ENCODE peak calls at places on chromosomes 7 and 10, in ten cellular contexts. I is tibial artery, L is bronchial epithelial cell, W is HCT116, G is fibroblast of lung, H is gastrocnemius medialis, K is brain microvascular endothelial cell, P is GM23248, E is GM06990, X is kidney. R is an unnamed sample.

GRCh38 chr10:75229961-75230360 is 5.8 kb downstream of the COMTD1 start:
- DNase-seq in G (peak; percentile 53), E (no peak), W (no peak), P (peak; percentile 69), L (no peak), I (no peak), X (no peak), H (no peak), K (peak; percentile 48), R (no peak)

GRCh38 chr10:119360181-119360921 is 153.0 kb downstream of the GRK5 start:
- DNase-seq in K (no peak), P (peak; percentile 32), E (peak; percentile 31), I (no peak), H (no peak), W (no peak), L (no peak), G (no peak), X (peak; percentile 56), R (no peak)

GRCh38 chr10:101897633-101898032 is 54.0 kb upstream of the KCNIP2 start:
- DNase-seq in L (peak; percentile 33), P (peak; percentile 30), W (no peak), G (peak; percentile 50), E (no peak), K (peak; percentile 15), H (no peak), X (no peak), I (no peak), R (no peak)

GRCh38 chr10:4058514-4059029 is 273.6 kb upstream of the KLF6 start:
- DNase-seq in W (no peak), I (no peak), X (no peak), K (no peak), G (no peak), H (no peak), E (no peak), L (no peak), P (no peak), R (no peak)

GRCh38 chr7:109179601-109180000 is 609.9 kb downstream of the DNAJB9 start:
- DNase-seq in P (no peak), I (no peak), H (no peak), X (no peak), L (peak; percentile 52), G (no peak), K (no peak), W (no peak), E (no peak), R (no peak)

GRCh38 chr10:28661035-28661434 is 16.3 kb upstream of the BAMBI start:
- DNase-seq in P (peak; percentile 91), I (no peak), H (no peak), K (peak; percentile 88), E (no peak), W (no peak), G (peak; percentile 86), L (peak; percentile 68), X (no peak), R (no peak)

GRCh38 chr7:77747178-77747577 is 50.9 kb downstream of the RSBN1L start:
- DNase-seq in P (no peak), H (no peak), I (no peak), G (no peak), K (no peak), W (no peak), X (no peak), E (no peak), L (no peak), R (no peak)

GRCh38 chr10:20002657-20003056 is 186.4 kb downstream of the PLXDC2 start:
- DNase-seq in P (no peak), I (no peak), K (no peak), W (no peak), E (no peak), H (no peak), L (no peak), G (no peak), X (no peak), R (no peak)

GRCh38 chr10:133526957-133527588 is at the start of gene CYP2E1:
- DNase-seq in P (no peak), X (no peak), H (no peak), W (no peak), G (no peak), L (no peak), I (no peak), K (no peak), E (no peak), R (no peak)

GRCh38 chr7:86776136-86776535 is 132.4 kb downstream of the GRM3 start:
- DNase-seq in X (no peak), P (no peak), E (no peak), W (no peak), I (no peak), H (no peak), L (no peak), G (no peak), K (no peak), R (no peak)

GRCh38 chr7:56175086-56175760 is 59.0 kb upstream of the NUPR2 start:
- DNase-seq in G (no peak), H (peak; percentile 17), P (peak; percentile 13), X (peak; percentile 72), E (peak; percentile 1), W (no peak), L (no peak), K (no peak), I (peak; percentile 77), R (no peak)

GRCh38 chr10:49595003-49595712 is 15.0 kb upstream of the SLC18A3 start:
- DNase-seq in W (no peak), L (no peak), G (no peak), H (no peak), X (no peak), K (no peak), P (no peak), I (no peak), E (no peak), R (no peak)

GRCh38 chr10:49596493-49596809 is 13.7 kb upstream of the SLC18A3 start:
- DNase-seq in H (no peak), I (peak; percentile 24), L (no peak), X (no peak), W (no peak), E (no peak), P (no peak), G (no peak), K (no peak), R (no peak)

GRCh38 chr10:49594594-49594993 is 15.5 kb upstream of the SLC18A3 start:
- DNase-seq in K (peak; percentile 68), G (peak; percentile 67), W (peak; percentile 37), E (no peak), I (no peak), X (no peak), P (peak; percentile 86), H (no peak), L (peak; percentile 50), R (no peak)

GRCh38 chr10:49596836-49597235 is 13.3 kb upstream of the SLC18A3 start:
- DNase-seq in H (no peak), L (no peak), W (no peak), P (no peak), G (no peak), I (peak; percentile 35), E (no peak), K (no peak), X (no peak), R (no peak)

DNA sequence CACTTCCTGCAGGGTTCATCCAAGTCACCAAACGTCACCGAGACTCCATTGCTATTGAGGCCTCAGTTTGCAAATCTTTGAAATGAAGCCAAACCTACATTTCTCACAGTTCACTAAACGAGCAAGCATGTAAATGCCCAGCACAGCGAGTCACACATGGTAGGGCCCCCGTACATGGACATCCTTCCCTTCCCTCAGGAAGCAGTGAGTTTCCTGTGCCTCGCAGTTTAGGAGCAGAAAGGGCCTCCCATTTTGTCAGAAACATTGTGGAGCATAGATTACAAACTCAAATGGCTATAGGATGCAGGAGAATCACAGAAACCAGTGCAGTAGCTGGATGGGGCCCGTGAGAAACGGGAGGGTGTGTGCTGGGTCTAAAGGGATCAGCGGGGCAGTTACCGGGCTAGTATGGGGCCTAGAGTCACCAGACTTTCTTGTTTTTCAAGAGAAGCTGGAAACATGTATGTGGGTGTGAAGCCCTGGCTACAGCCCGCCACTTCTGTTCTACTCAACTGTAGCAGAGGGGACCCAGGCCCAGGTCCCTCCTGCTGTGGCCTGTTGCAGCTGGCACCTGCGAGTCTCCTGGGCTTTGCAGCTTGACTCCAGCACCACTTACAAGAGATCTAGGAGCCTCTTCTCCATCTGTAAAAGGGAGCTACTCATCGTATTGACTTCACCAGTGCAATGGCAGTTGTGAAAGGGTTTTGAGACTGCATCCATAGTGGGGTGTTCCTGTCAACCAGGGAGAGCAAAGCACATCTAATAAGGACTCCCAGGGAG is 14.2 kb upstream of the SLC18A3 start:
- DNase-seq in P (peak; percentile 38), H (no peak), W (no peak), X (no peak), L (no peak), I (no peak), G (no peak), K (no peak), E (no peak), R (peak; percentile 45)
- H3K36me3 ChIP-seq in P (no peaks in the 10 kb centered on the region), H (no peaks in the 10 kb centered on the region), W (no peaks in the 10 kb centered on the region), X (no peaks in the 10 kb centered on the region), L (no peaks in the 10 kb centered on the region), I (no peaks in the 10 kb centered on the region), G (no peaks in the 10 kb centered on the region), K (no peaks in the 10 kb centered on the region), E (no peaks in the 10 kb centered on the region), R (no peaks in the 10 kb centered on the region)

GRCh38 chr10:59903871-59904270 is 2.5 kb downstream of the CCDC6 start:
- DNase-seq in H (no peak), E (no peak), L (no peak), W (no peak), K (no peak), P (peak; percentile 75), G (peak; percentile 39), X (no peak), I (no peak), R (no peak)
- H3K36me3 ChIP-seq in H (no peaks in the 10 kb centered on the region), E (no peaks in the 10 kb centered on the region), L (no peaks in the 10 kb centered on the region), W (no peaks in the 10 kb centered on the region), K (no peaks in the 10 kb centered on the region), P (no peaks in the 10 kb centered on the region), G (peaks cover 2% of the 10 kb centered on the region), X (no peaks in the 10 kb centered on the region), I (no peaks in the 10 kb centered on the region), R (no peaks in the 10 kb centered on the region)

DNA sequence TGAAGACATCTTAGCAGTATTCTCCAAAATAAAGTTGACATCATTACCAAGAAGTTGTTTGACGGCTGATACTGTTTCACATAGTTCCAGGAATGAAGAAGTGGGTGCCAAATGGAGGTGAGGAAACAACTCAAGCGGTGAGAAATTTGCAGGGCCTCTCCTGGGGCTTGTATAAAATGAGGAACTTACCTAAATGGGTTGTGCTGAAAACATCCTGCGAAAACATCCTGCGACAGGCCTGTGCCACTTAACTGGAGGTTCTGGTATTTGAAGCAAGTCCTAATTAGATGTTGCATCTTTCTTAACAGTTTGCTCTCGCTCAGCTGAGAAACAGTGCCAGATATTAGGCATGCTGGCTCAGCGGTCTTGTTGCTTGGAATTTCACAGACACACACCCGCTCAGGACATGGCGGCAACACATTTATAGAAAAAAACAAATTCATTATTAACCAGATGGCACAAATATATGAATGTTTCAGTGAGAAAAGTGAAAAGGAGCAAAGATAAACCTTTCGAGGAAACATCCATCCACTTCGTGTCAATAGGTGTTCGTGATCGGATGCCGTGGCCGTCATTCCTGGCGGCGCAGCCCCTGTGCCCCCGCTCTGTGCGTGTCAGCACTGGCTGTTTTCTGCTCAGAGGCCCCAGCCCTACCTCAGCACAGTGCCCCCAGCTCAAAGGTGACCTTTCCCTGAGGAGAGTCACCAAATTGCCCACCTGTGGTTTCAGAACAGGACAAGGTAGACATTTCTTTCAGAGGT is 48.1 kb downstream of the CDC123 start:
- DNase-seq in K (no peak), G (no peak), I (no peak), P (no peak), E (peak; percentile 60), H (no peak), W (no peak), X (no peak), L (no peak), R (no peak)
- H3K36me3 ChIP-seq in K (peaks cover 28% of the 10 kb centered on the region), G (peaks cover 13% of the 10 kb centered on the region), I (peaks cover 12% of the 10 kb centered on the region), P (peaks cover 19% of the 10 kb centered on the region), E (peaks cover 22% of the 10 kb centered on the region), H (no peaks in the 10 kb centered on the region), W (peaks cover 28% of the 10 kb centered on the region), X (peaks cover 12% of the 10 kb centered on the region), L (peaks cover 9% of the 10 kb centered on the region), R (peaks cover 22% of the 10 kb centered on the region)

GRCh38 chr7:157854066-157854891 is 517.5 kb downstream of the DNAJB6 start:
- DNase-seq in X (peak; percentile 73), H (peak; percentile 74), E (no peak), L (no peak), K (no peak), G (no peak), I (peak; percentile 80), P (no peak), W (no peak), R (no peak)
- H3K36me3 ChIP-seq in X (no peaks in the 10 kb centered on the region), H (no peaks in the 10 kb centered on the region), E (no peaks in the 10 kb centered on the region), L (no peaks in the 10 kb centered on the region), K (no peaks in the 10 kb centered on the region), G (no peaks in the 10 kb centered on the region), I (no peaks in the 10 kb centered on the region), P (no peaks in the 10 kb centered on the region), W (no peaks in the 10 kb centered on the region), R (no peaks in the 10 kb centered on the region)